ENCODE peak calls at places on chromosomes 5 and 9, in five cellular contexts. E is mammary epithelial cell; H is stimulated activated CD4-positive, alpha-beta T cell treated with anti-CD3 and anti-CD28 coated beads, Interleukin-12 subunit alpha, Interleukin-12 subunit beta, amount 100 ng/mL, for 4 hours; D is GM13977; C is globus pallidus. G is an unnamed sample.

GRCh38 chr9:14198544-14199510 is 115.1 kb downstream of the NFIB start:
- DNase-seq in E (peak), H (no peak), D (no peak), C (peak), G (no peak)

GRCh38 chr5:118956727-118957126 is 31.6 kb downstream of the DTWD2 start:
- DNase-seq in E (peak), H (no peak), D (no peak), C (peak), G (peak)

GRCh38 chr5:68406767-68407232 is 191.2 kb downstream of the PIK3R1 start:
- DNase-seq in E (no peak), H (no peak), D (peak), C (no peak), G (no peak)

GRCh38 chr9:136960212-136960937 is 8.3 kb downstream of the LCN12 start:
- DNase-seq in E (no peak), H (no peak), D (no peak), C (no peak), G (no peak)

GRCh38 chr5:141814064-141814982 is 63.9 kb downstream of the PCDH1 start:
- DNase-seq in E (peak), H (peak), D (peak), C (peak), G (peak)

GRCh38 chr9:90393355-90394152 is 249.1 kb downstream of the DIRAS2 start:
- DNase-seq in E (no peak), H (no peak), D (no peak), C (no peak), G (no peak)

GRCh38 chr5:112192072-112192471 is 227.0 kb downstream of the EPB41L4A start:
- DNase-seq in E (no peak), H (no peak), D (no peak), C (no peak), G (no peak)

GRCh38 chr5:150175536-150175935 is 9.0 kb downstream of the CDX1 start:
- DNase-seq in E (no peak), H (no peak), D (peak), C (no peak), G (peak)

GRCh38 chr9:86368871-86369521 is 14.8 kb upstream of the TUT7 start:
- DNase-seq in E (peak), H (no peak), D (no peak), C (no peak), G (no peak)

GRCh38 chr9:127347831-127348699 is 48.9 kb upstream of the SLC2A8 start:
- DNase-seq in E (peak), H (no peak), D (peak), C (no peak), G (peak)

GRCh38 chr5:43000914-43001313 is 39.2 kb downstream of the ANXA2R start:
- DNase-seq in E (no peak), H (no peak), D (no peak), C (no peak), G (no peak)

GRCh38 chr9:6113312-6113711 is 97.9 kb upstream of the RANBP6 start:
- DNase-seq in E (no peak), H (no peak), D (no peak), C (no peak), G (no peak)

GRCh38 chr5:93246093-93246855 is 334.7 kb downstream of the NR2F1-AS1 start:
- DNase-seq in E (no peak), H (no peak), D (no peak), C (peak), G (no peak)

GRCh38 chr5:1658665-1659064 is 134.9 kb upstream of the LPCAT1 start:
- DNase-seq in E (no peak), H (no peak), D (no peak), C (no peak), G (no peak)

GRCh38 chr5:159864885-159865622 is 51.2 kb upstream of the ADRA1B start:
- DNase-seq in E (no peak), H (no peak), D (peak), C (no peak), G (no peak)

GRCh38 chr9:74795081-74795480 is 92.6 kb downstream of the TRPM6 start:
- DNase-seq in E (no peak), H (no peak), D (no peak), C (no peak), G (no peak)

GRCh38 chr5:122311888-122312669 is at the start of gene SNCAIP:
- DNase-seq in E (peak), H (no peak), D (peak), C (peak), G (no peak)